ENCODE peak calls at places on chromosome 4, in six cellular contexts. I, O, B, V, C and P are unnamed samples.

GRCh38 chr4:41185614-41186609 is 28.4 kb downstream of the APBB2 start:
- DNase-seq in B (no peak), I (no peak), V (no peak), C (no peak), O (no peak), P (no peak)

GRCh38 chr4:114423582-114423981 is 175.0 kb upstream of the UGT8 start:
- DNase-seq in V (no peak), I (no peak), B (no peak), C (peak; percentile 26), O (no peak), P (no peak)

GRCh38 chr4:168200685-168201084 is 108.3 kb downstream of the ANXA10 start:
- DNase-seq in I (peak; percentile 7), C (no peak), B (no peak), V (no peak), O (no peak), P (no peak)

GRCh38 chr4:138242830-138243149 is 641 bp upstream of the SLC7A11 start:
- DNase-seq in C (no peak), I (no peak), B (no peak), O (no peak), V (no peak), P (no peak)

GRCh38 chr4:78667764-78668163 is 108.4 kb upstream of the BMP2K start:
- DNase-seq in V (no peak), C (peak; percentile 69), I (no peak), B (no peak), O (no peak), P (no peak)

GRCh38 chr4:52051615-52052474 is 741 bp downstream of the SPATA18 start:
- DNase-seq in O (no peak), C (no peak), V (peak; percentile 87), B (peak; percentile 75), I (peak; percentile 74), P (peak; percentile 32)

GRCh38 chr4:159778298-159778697 is 675.4 kb downstream of the RAPGEF2 start:
- DNase-seq in B (no peak), I (no peak), C (no peak), V (no peak), O (no peak), P (no peak)

GRCh38 chr4:185782523-185782922 is 29.5 kb downstream of the SORBS2 start:
- DNase-seq in C (no peak), O (peak; percentile 11), B (peak; percentile 28), V (no peak), I (peak; percentile 76), P (no peak)

GRCh38 chr4:71229477-71230257 is 109.2 kb upstream of the SLC4A4 start:
- DNase-seq in O (peak; percentile 13), B (peak; percentile 36), C (no peak), V (no peak), I (peak; percentile 5), P (no peak)

GRCh38 chr4:118340109-118340508 is 12.7 kb downstream of the PRSS12 start:
- DNase-seq in I (no peak), B (peak; percentile 15), V (no peak), C (no peak), O (no peak), P (no peak)

GRCh38 chr4:186347743-186348142 is 81.8 kb downstream of the F11 start:
- DNase-seq in B (no peak), C (no peak), V (no peak), O (no peak), I (no peak), P (no peak)

GRCh38 chr4:71974681-71975080 is 57.1 kb upstream of the NPFFR2 start:
- DNase-seq in O (no peak), V (no peak), I (no peak), B (no peak), C (no peak), P (no peak)

GRCh38 chr4:10715696-10716095 is 31.1 kb upstream of the CLNK start:
- DNase-seq in C (no peak), O (no peak), B (no peak), I (no peak), V (no peak), P (no peak)

GRCh38 chr4:6771229-6771671 is 11.3 kb upstream of the KIAA0232 start:
- DNase-seq in I (no peak), V (no peak), O (no peak), C (no peak), B (no peak), P (no peak)

GRCh38 chr4:175871774-175872405 is 59.8 kb upstream of the GPM6A start:
- DNase-seq in V (no peak), C (no peak), B (no peak), O (no peak), I (no peak), P (no peak)

GRCh38 chr4:53777244-53777984 is 186.1 kb upstream of the LNX1 start:
- DNase-seq in O (no peak), C (no peak), I (no peak), B (no peak), V (no peak), P (no peak)

GRCh38 chr4:84573738-84574720 is 8.9 kb upstream of the CDS1 start:
- DNase-seq in I (no peak), V (no peak), B (no peak), C (no peak), O (no peak), P (no peak)

GRCh38 chr4:101850698-101851097 is 60.2 kb downstream of the BANK1 start:
- DNase-seq in I (no peak), V (no peak), C (no peak), B (no peak), O (no peak), P (no peak)

GRCh38 chr4:40395908-40396806 is 61.0 kb downstream of the CHRNA9 start:
- DNase-seq in B (no peak), I (peak; percentile 43), O (no peak), V (no peak), C (no peak), P (no peak)

GRCh38 chr4:74097161-74097560 is 1.8 kb downstream of the CXCL2 start:
- DNase-seq in O (no peak), C (no peak), B (no peak), I (no peak), V (no peak), P (no peak)

DNA sequence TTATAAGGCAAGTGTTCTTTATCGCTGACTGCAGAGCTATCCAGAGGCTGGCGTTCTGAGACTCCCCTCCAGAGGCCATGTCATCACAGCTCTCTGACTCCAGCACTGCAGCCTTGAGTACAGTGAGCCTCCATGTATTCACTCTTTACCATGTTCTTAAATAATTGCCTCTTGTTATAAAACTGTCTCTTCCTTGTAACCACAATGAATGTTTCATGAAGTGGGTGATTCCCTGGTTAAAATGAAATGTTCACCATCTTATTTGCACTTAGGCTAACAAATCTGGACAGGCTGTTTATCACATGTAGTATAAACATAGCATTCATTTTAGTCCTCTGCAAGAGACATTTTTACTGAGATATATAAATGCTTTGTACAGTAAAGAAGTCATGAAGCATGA is 43.8 kb downstream of the GUCY1B1 start:
- DNase-seq in V (no peak), I (no peak), C (no peak), O (no peak), B (no peak), P (no peak)
- TF ChIP-seq TAF1 in V (no peak), I (no peak), C (no peak), O (no peak), B (no peak), P (no peak)

DNA sequence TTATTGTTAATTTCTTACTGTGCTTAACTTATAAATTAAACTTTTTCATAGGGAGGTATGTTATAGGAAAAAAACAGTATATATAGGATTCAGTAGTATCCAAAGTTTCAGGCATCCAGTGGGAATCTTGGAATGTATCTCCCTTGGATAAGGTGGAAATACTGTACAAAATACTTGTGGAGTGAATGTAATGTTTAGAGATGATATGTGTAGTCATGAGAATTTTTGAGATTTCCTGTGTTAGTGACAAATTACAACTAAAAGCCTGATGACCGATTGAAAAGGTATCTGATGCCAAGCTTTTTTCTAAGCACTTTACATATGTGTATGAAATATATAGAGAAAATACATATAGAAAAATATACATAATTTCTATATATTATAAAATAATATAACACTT is 69.2 kb downstream of the STK32B start:
- DNase-seq in O (no peak), I (no peak), C (no peak), B (no peak), V (no peak), P (no peak)
- TF ChIP-seq TAF1 in O (no peak), I (no peak), C (no peak), B (no peak), V (no peak), P (no peak)

GRCh38 chr4:26406346-26406975 is 83.8 kb downstream of the CCKAR start:
- DNase-seq in I (no peak), O (no peak), C (no peak), B (no peak), V (no peak), P (no peak)

GRCh38 chr4:26413595-26413994 is 76.7 kb downstream of the CCKAR start:
- DNase-seq in O (no peak), B (no peak), V (no peak), C (no peak), I (no peak), P (no peak)

GRCh38 chr4:26412381-26413372 is 77.6 kb downstream of the CCKAR start:
- DNase-seq in V (no peak), I (no peak), B (no peak), O (no peak), C (no peak), P (no peak)

GRCh38 chr4:26407466-26407865 is 82.8 kb downstream of the CCKAR start:
- DNase-seq in V (no peak), I (no peak), B (no peak), O (no peak), C (no peak), P (no peak)

DNA sequence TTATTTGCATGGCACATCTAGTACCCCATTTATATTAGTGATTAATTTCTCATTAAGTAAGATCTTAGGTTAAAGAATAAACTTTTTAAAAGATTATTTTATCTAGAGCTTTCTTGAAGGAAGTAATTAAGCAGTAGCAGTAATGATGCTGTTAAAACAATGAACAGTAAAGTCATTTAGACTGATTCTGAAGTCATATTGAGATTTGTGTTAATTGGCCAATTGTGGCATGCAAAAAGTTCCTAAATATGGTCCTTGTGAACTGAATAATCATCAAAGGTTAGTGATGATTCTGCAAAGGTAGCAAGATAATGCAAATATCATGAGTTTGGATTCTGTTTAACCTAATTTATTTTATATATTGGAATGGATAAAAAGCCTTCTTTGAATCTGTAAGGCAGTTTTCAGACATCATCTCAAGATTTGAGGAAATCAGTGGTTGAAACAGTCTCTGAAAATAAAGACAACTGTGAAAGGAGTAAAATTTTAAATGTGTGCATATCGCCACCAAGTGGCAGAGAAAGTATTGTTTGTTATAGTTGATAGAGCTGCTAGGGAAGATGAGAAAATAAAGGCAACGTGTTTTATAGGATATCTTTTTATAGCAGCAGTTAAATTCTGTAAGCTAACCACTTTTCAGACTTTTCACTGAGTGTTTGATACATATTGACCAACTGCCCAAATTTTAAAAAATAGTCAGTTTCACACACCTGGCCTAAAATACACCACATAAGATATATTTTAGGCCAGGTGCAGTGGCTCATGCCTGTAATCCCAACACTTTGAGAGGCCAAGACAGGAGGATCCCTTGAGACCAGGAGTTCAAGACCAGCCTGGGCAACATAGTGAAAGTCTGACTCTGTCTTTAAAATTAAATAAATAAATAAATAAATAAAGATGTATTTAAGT is 79.6 kb downstream of the CCKAR start:
- DNase-seq in C (peak; percentile 44), V (no peak), I (peak; percentile 44), B (peak; percentile 40), O (peak; percentile 15), P (no peak)
- TF ChIP-seq TAF1 in C (no peak), V (no peak), I (no peak), B (no peak), O (no peak), P (no peak)

DNA sequence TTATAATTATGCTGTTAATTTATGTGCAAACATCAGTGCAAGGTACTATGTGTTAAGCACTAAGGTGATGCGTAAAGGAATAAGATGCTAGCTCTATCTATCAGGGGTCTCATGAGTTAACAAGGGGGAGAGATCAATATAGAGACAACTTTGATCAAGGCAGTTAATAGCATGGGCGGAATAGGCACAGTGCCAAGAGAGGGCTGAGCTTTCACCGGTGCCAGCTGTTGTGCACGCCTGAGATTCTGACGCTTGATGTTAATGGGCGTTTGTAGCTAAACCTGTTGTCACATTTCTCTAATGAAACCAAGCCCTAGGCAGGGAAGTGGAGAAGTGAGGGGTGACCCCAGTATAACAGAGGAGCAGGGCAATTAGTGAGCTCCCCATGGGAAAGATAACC is 86.0 kb upstream of the NMU start:
- DNase-seq in B (no peak), C (no peak), I (no peak), V (no peak), O (no peak), P (no peak)
- TF ChIP-seq TAF1 in B (no peak), C (no peak), I (no peak), V (no peak), O (no peak), P (no peak)